ENCODE peak calls at places on chromosomes 2 and 18, in four cellular contexts. G is A549, I is IMR-90, L is mucosa of descending colon. Z is an unnamed sample.

GRCh38 chr2:96251721-96252292 is 14.0 kb downstream of the TMEM127 start:
- DNase-seq in I (peak; percentile 97), G (peak; percentile 30), L (no peak), Z (peak; percentile 74)

GRCh38 chr2:70140978-70141753 is 49.7 kb downstream of the C2orf42 start:
- DNase-seq in G (no peak), I (peak; percentile 53), L (peak; percentile 70), Z (no peak)

GRCh38 chr2:187078297-187078696 is 229.3 kb upstream of the ZSWIM2 start:
- DNase-seq in L (no peak), G (no peak), I (peak; percentile 1), Z (no peak)

GRCh38 chr2:106932644-106933043 is 46.7 kb upstream of the ST6GAL2 start:
- DNase-seq in G (no peak), L (no peak), I (no peak), Z (no peak)

GRCh38 chr2:191636235-191636543 is 41.7 kb upstream of the NABP1 start:
- DNase-seq in L (no peak), I (peak; percentile 88), G (no peak), Z (no peak)

GRCh38 chr18:63890950-63891304 is 3.4 kb downstream of the SERPINB2 start:
- DNase-seq in L (no peak), G (peak; percentile 6), I (peak; percentile 18), Z (no peak)

GRCh38 chr2:112493858-112494648 is 12.1 kb downstream of the TTL start:
- DNase-seq in L (no peak), I (peak; percentile 71), G (peak; percentile 65), Z (no peak)

GRCh38 chr2:109020217-109020637 is 31.2 kb upstream of the EDAR start:
- DNase-seq in L (no peak), I (peak; percentile 7), G (no peak), Z (peak; percentile 3)

GRCh38 chr2:20381457-20381856 is 30.8 kb upstream of the PUM2 start:
- DNase-seq in G (no peak), L (no peak), I (peak; percentile 68), Z (no peak)

GRCh38 chr2:133705287-133705686 is 137.0 kb upstream of the NCKAP5 start:
- DNase-seq in G (no peak), I (no peak), L (no peak), Z (no peak)

GRCh38 chr2:238403632-238404405 is 22.9 kb upstream of the ASB1 start:
- DNase-seq in L (peak; percentile 32), I (no peak), G (no peak), Z (no peak)
- H3K4me3 ChIP-seq in L (no peak overlapping the region), I (no peak overlapping the region), G (no peak overlapping the region), Z (no peak overlapping the region)

GRCh38 chr2:42360493-42360889 is 526 bp downstream of the COX7A2L start:
- DNase-seq in G (no peak), I (no peak), L (no peak), Z (no peak)

GRCh38 chr2:42361728-42362298 is 796 bp upstream of the COX7A2L start:
- DNase-seq in L (no peak), I (no peak), G (no peak), Z (no peak)

GRCh38 chr2:42360890-42361727 is at the start of gene COX7A2L:
- DNase-seq in L (peak; percentile 99), G (peak; percentile 99), I (peak; percentile 97), Z (peak; percentile 82)

GRCh38 chr2:42359304-42359749 is 1.7 kb downstream of the COX7A2L start:
- DNase-seq in I (peak; percentile 17), G (no peak), L (no peak), Z (no peak)

DNA sequence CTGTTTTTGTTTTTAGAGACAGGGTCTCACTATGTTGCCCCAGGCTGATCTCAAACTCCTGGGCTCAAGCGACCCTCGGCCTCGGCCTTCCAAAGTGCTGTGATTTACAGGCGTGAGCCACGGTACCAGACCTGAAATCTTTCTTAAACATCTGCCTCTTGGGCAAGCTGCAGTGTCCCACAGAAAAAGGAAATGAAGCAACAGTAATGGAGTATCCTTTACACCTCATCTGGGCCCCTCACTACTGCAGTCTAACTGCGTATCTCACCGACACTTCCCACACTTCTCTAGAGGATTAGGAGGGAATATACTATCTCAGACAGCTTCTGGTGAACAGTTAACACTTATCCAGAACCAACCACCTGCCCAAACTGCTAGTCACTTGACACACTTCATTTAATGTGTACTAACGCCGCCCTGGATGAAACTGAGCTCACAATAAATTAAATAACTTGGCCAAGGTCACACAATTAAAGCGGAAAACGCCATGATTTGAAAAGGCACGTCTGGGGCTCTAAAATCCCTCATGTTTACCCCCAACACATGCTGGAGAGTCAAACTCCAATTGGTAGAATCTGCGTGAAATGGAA is 1.0 kb downstream of the COX7A2L start:
- DNase-seq in I (peak; percentile 58), G (no peak), L (no peak), Z (no peak)
- H3K4me3 ChIP-seq in I (peak overlapping the region; percentile 86), G (peak overlapping the region; percentile 95), L (peak overlapping the region; percentile 98), Z (peak overlapping the region; percentile 100)

DNA sequence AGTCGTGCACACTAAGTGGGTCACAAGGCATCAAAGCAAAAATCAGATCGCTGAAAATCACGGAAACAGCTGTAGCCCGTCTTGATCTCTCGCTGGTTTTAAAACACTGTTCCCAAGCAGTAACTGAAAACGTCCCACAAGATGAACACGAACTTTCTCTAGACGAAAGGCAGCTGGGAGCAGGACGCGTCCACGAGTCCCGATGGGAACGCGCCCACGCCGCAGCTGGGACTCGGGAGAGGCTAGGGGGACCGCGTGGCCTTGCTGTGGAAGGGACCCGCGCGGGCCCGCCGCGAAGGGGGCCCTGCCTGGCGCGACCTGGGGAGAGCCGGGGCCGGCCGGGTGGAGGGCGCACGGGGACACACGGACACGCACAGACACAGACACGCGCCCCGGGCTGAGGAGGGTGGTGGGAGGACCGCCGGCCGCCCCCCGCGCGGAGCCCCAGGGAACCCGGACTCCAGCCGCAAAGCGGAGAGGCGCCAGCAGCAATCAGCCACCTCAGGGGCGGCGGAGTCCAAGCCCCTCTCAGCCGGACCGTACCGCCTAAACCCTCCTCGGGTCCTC is 614 bp downstream of the STK17B start:
- DNase-seq in G (no peak), L (peak; percentile 69), I (peak; percentile 60), Z (no peak)
- H3K4me3 ChIP-seq in G (peak overlapping the region; percentile 90), L (peak overlapping the region; percentile 60), I (peak overlapping the region; percentile 67), Z (peak overlapping the region; percentile 83)

DNA sequence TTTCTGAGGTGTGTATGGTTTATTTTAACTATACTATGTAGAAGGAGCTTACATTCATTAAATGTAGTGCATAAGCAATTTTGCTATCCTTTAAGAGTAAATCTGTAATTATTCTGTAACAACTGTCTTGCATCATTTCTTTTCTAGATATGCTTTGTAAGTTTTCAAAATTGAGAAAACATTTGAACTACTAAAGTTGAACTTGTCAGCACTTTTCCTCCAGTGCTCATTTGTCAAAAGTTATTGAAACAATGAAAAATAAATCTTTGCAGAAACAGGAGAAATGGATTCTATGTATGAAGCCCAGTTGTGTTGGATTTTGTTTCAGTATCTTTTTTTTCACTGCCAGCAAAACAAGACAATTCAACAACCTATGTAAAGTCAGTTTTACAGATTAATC is 14.5 kb upstream of the ZNF385B start:
- DNase-seq in G (no peak), I (no peak), L (no peak), Z (no peak)
- H3K4me3 ChIP-seq in G (no peak overlapping the region), I (no peak overlapping the region), L (no peak overlapping the region), Z (no peak overlapping the region)

DNA sequence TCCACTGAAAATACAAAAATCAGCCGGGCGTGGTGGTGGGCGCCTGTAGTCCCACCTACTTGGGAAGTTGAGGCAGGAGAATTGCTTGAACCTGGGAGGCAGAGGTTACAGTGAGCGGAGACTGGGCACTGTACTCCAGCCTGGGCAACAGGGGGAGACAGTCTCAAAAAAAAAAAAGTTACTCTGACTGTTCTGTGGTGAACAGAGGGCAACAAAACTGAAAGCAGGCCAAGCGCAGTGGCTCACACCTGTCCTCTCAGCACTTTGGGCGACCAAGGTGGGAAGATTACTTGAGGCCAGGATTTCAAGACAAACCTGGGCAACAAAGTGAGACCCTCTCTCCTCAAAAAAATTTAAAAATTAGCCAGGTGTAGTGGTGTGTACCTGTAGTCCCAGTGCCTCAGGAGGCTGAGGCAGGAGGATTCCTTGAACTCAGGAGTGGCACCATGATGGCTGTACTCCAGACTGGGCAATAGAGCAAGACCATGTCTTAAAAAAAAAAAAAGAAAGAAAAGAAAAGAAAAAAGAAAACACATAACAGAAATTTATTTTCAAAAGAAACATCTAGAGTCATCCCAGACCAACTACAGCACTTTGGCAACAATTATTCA is 13.6 kb upstream of the RTN4 start:
- DNase-seq in G (no peak), I (no peak), L (no peak), Z (no peak)
- H3K4me3 ChIP-seq in G (no peak overlapping the region), I (no peak overlapping the region), L (no peak overlapping the region), Z (no peak overlapping the region)